ENCODE peak calls at places on chromosomes 11 and 22, in eight cellular contexts. Z is GM12865; L is activated CD4-positive, alpha-beta T cell treated with anti-CD3 and anti-CD28 coated beads, Interleukin-2, amount 50 U/mL, for 24 hours; E is fibroblast of pulmonary artery; B is omental fat pad; K is NAMALWA; T is stimulated activated CD4-positive, alpha-beta T cell treated with anti-CD3 and anti-CD28 coated beads, Interleukin-2, amount 100 ng/mL, for 48 hours; W is NCI-H2029 treated with DMSO at 0.1 percent for 48 hours. J is an unnamed sample.

GRCh38 chr11:66684635-66685034 is 6.9 kb upstream of the RBM4B start:
- DNase-seq in K (no peak), E (no peak), W (no peak), L (no peak), Z (no peak), T (no peak), B (no peak), J (no peak)

GRCh38 chr11:34345012-34345804 is 12.6 kb downstream of the ABTB2 start:
- DNase-seq in W (peak; percentile 86), E (peak; percentile 93), T (no peak), B (no peak), L (no peak), K (no peak), Z (no peak), J (no peak)

GRCh38 chr22:36244522-36245391 is 5.4 kb upstream of the APOL2 start:
- DNase-seq in K (no peak), L (no peak), T (no peak), Z (no peak), E (peak; percentile 75), B (no peak), W (no peak), J (no peak)

GRCh38 chr11:1090600-1091331 is 16.1 kb downstream of the MUC2 start:
- DNase-seq in B (no peak), W (no peak), L (no peak), T (no peak), K (no peak), E (no peak), Z (no peak), J (no peak)

GRCh38 chr11:112734207-112734606 is 227.0 kb upstream of the NCAM1 start:
- DNase-seq in E (peak; percentile 56), L (no peak), B (no peak), T (no peak), W (no peak), Z (peak; percentile 11), K (peak; percentile 3), J (no peak)

GRCh38 chr22:50577987-50578775 is at the start of gene CPT1B:
- DNase-seq in Z (no peak), L (no peak), T (no peak), K (no peak), E (no peak), W (no peak), B (no peak), J (no peak)

GRCh38 chr22:46678785-46679700 is 58.9 kb downstream of the GRAMD4 start:
- DNase-seq in E (no peak), Z (no peak), B (no peak), T (no peak), W (no peak), L (no peak), K (no peak), J (no peak)

GRCh38 chr22:23383491-23384450 is 196.3 kb downstream of the IGLL1 start:
- DNase-seq in L (no peak), T (no peak), E (peak; percentile 14), Z (no peak), W (no peak), B (no peak), K (no peak), J (no peak)

GRCh38 chr11:73988227-73988626 is 5.6 kb upstream of the UCP2 start:
- DNase-seq in Z (no peak), W (no peak), T (no peak), L (no peak), E (no peak), B (no peak), K (no peak), J (no peak)

GRCh38 chr22:39439170-39439569 is 17.6 kb upstream of the MGAT3 start:
- DNase-seq in B (no peak), E (peak; percentile 82), K (no peak), T (no peak), W (no peak), L (no peak), Z (no peak), J (no peak)

GRCh38 chr11:106568632-106569031 is 449.6 kb downstream of the GUCY1A2 start:
- DNase-seq in K (no peak), Z (no peak), W (no peak), T (no peak), E (no peak), L (no peak), B (no peak), J (no peak)

GRCh38 chr22:45225732-45226560 is 14.7 kb downstream of the KIAA0930 start:
- DNase-seq in B (no peak), E (peak; percentile 60), W (no peak), T (no peak), K (no peak), Z (no peak), L (no peak), J (no peak)

GRCh38 chr11:90218606-90219005 is 4.2 kb downstream of the CHORDC1 start:
- DNase-seq in K (no peak), E (no peak), B (no peak), L (no peak), Z (no peak), T (no peak), W (no peak), J (no peak)

GRCh38 chr11:114011443-114011842 is 36.5 kb downstream of the HTR3A start:
- DNase-seq in W (no peak), K (no peak), Z (no peak), B (no peak), L (no peak), E (no peak), T (no peak), J (no peak)

GRCh38 chr22:36327922-36328551 is 59.7 kb downstream of the MYH9 start:
- DNase-seq in Z (no peak), B (no peak), L (no peak), K (no peak), E (peak; percentile 73), W (no peak), T (no peak), J (no peak)